ENCODE peak calls at places on chromosomes 2 and 18, in seven cellular contexts. Q, L, W, Y, A, D and O are unnamed samples.

GRCh38 chr2:158996378-158996993 is 28.0 kb downstream of the TANC1 start:
- DNase-seq in A (no peak), W (no peak), D (no peak), L (no peak), Y (no peak), Q (no peak), O (no peak)

GRCh38 chr2:223523541-223523940 is 78.6 kb downstream of the SCG2 start:
- DNase-seq in L (no peak), A (no peak), Q (peak; percentile 65), D (no peak), Y (peak; percentile 73), W (no peak), O (no peak)

GRCh38 chr18:3447035-3447894 is 2.7 kb upstream of the TGIF1 start:
- DNase-seq in A (no peak), Q (peak; percentile 74), D (peak; percentile 26), Y (peak; percentile 60), L (no peak), W (no peak), O (no peak)

GRCh38 chr2:197255550-197255949 is 55.0 kb downstream of the ANKRD44 start:
- DNase-seq in D (no peak), Y (peak; percentile 58), A (peak; percentile 72), Q (peak; percentile 20), L (no peak), W (peak; percentile 65), O (peak; percentile 41)

GRCh38 chr2:15198051-15198450 is 363.1 kb downstream of the NBAS start:
- DNase-seq in D (no peak), A (no peak), Y (no peak), L (no peak), W (no peak), Q (no peak), O (no peak)

GRCh38 chr2:99988567-99988966 is 153.8 kb downstream of the AFF3 start:
- DNase-seq in W (no peak), Y (peak; percentile 15), Q (no peak), D (no peak), A (no peak), L (no peak), O (no peak)

GRCh38 chr2:196170681-196171247 is 614 bp downstream of the STK17B start:
- DNase-seq in Q (peak; percentile 71), L (peak; percentile 46), W (peak; percentile 38), A (peak; percentile 41), D (no peak), Y (peak; percentile 51), O (peak; percentile 23)

GRCh38 chr2:173972636-173973035 is 7.5 kb upstream of the SP3 start:
- DNase-seq in D (no peak), A (no peak), W (no peak), Y (peak; percentile 70), L (no peak), Q (peak; percentile 74), O (no peak)

GRCh38 chr2:122670932-122671331 is 915.5 kb downstream of the TSN start:
- DNase-seq in D (no peak), A (no peak), Y (no peak), Q (no peak), W (no peak), L (no peak), O (no peak)

GRCh38 chr18:70649683-70650082 is 360.8 kb downstream of the SOCS6 start:
- DNase-seq in L (no peak), Y (no peak), W (no peak), Q (no peak), D (no peak), A (no peak), O (no peak)

GRCh38 chr2:73984922-73985317 is 210 bp downstream of the TET3 start:
- DNase-seq in D (peak; percentile 61), A (peak; percentile 68), Y (no peak), L (no peak), Q (no peak), W (peak; percentile 66), O (peak; percentile 49)

GRCh38 chr2:29607025-29607424 is 314.4 kb downstream of the ALK start:
- DNase-seq in A (no peak), Y (no peak), Q (no peak), W (no peak), D (no peak), L (no peak), O (peak; percentile 60)

GRCh38 chr18:36636237-36636792 is 192.5 kb downstream of the TPGS2 start:
- DNase-seq in W (no peak), D (no peak), A (no peak), L (no peak), Y (no peak), Q (no peak), O (no peak)

GRCh38 chr18:35728676-35729075 is 147.1 kb downstream of the GALNT1 start:
- DNase-seq in A (no peak), W (no peak), Y (peak; percentile 47), L (no peak), D (no peak), Q (no peak), O (no peak)

GRCh38 chr2:54578668-54579045 is 122.5 kb downstream of the SPTBN1 start:
- DNase-seq in A (no peak), Q (no peak), L (no peak), W (no peak), Y (no peak), D (no peak), O (no peak)

GRCh38 chr2:43355399-43355798 is 129.0 kb upstream of the ZFP36L2 start:
- DNase-seq in Q (no peak), W (no peak), A (no peak), Y (no peak), D (no peak), L (no peak), O (no peak)

GRCh38 chr2:145563752-145564615 is 1044.1 kb upstream of the ZEB2 start:
- DNase-seq in D (peak; percentile 31), W (no peak), A (no peak), Y (peak; percentile 87), Q (no peak), L (no peak), O (no peak)

GRCh38 chr18:72820571-72820970 is 47.2 kb downstream of the NETO1 start:
- DNase-seq in L (no peak), D (no peak), A (no peak), Q (no peak), Y (no peak), W (no peak), O (no peak)

GRCh38 chr2:96468904-96469303 is 36.3 kb downstream of the NEURL3 start:
- DNase-seq in Q (no peak), L (no peak), A (no peak), Y (no peak), D (no peak), W (no peak), O (no peak)

GRCh38 chr18:35122586-35123224 is 81.5 kb downstream of the MAPRE2 start:
- DNase-seq in L (no peak), A (no peak), W (no peak), Y (peak; percentile 2), D (no peak), Q (no peak), O (no peak)

GRCh38 chr2:66550826-66551225 is 115.9 kb downstream of the MEIS1 start:
- DNase-seq in Y (no peak), A (no peak), W (no peak), Q (no peak), D (no peak), L (no peak), O (no peak)

GRCh38 chr2:11480406-11480805 is 14.4 kb upstream of the E2F6 start:
- DNase-seq in W (no peak), D (no peak), Y (no peak), A (no peak), L (no peak), Q (no peak), O (no peak)

GRCh38 chr2:172230783-172231446 is 128.2 kb upstream of the DLX2 start:
- DNase-seq in Q (no peak), W (no peak), L (no peak), A (no peak), D (no peak), Y (peak; percentile 56), O (no peak)

GRCh38 chr2:161165811-161166210 is 5.6 kb downstream of the TANK start:
- DNase-seq in Y (no peak), A (no peak), Q (no peak), L (no peak), D (no peak), W (no peak), O (no peak)

GRCh38 chr18:63741769-63742168 is 33.4 kb upstream of the SERPINB7 start:
- DNase-seq in D (no peak), L (no peak), W (no peak), A (no peak), Q (peak; percentile 76), Y (no peak), O (no peak)

GRCh38 chr2:71694501-71695234 is 241.3 kb downstream of the DYSF start:
- DNase-seq in W (no peak), A (no peak), L (no peak), Q (no peak), D (no peak), Y (no peak), O (no peak)

GRCh38 chr2:164810843-164811242 is 30.8 kb downstream of the COBLL1 start:
- DNase-seq in W (no peak), Y (no peak), A (no peak), L (no peak), D (no peak), Q (no peak), O (no peak)

GRCh38 chr18:35688757-35689156 is 107.2 kb downstream of the GALNT1 start:
- DNase-seq in L (no peak), A (no peak), Y (no peak), W (no peak), Q (peak; percentile 8), D (no peak), O (no peak)

GRCh38 chr18:42222557-42222956 is 267.5 kb downstream of the PIK3C3 start:
- DNase-seq in L (no peak), Y (no peak), D (no peak), W (no peak), Q (no peak), A (no peak), O (no peak)

GRCh38 chr2:49254401-49254800 is 100.1 kb upstream of the FSHR start:
- DNase-seq in A (no peak), Q (no peak), L (no peak), D (no peak), W (no peak), Y (no peak), O (no peak)

GRCh38 chr2:127107622-127107999 is 657 bp upstream of the BIN1 start:
- DNase-seq in D (no peak), Y (peak; percentile 43), W (no peak), Q (peak; percentile 53), L (no peak), A (no peak), O (no peak)

GRCh38 chr2:16608661-16609643 is 56.7 kb downstream of the CYRIA start:
- DNase-seq in W (peak; percentile 73), L (peak; percentile 35), A (peak; percentile 88), D (peak; percentile 81), Y (peak; percentile 69), Q (peak; percentile 56), O (peak; percentile 80)

GRCh38 chr18:52190195-52190594 is 149.8 kb upstream of the DCC start:
- DNase-seq in Y (no peak), W (no peak), L (no peak), A (no peak), Q (no peak), D (no peak), O (no peak)